ENCODE peak calls at places on chromosomes 4 and X, in five cellular contexts. I is foreskin keratinocyte, M is mucosa of descending colon, Q is choroid plexus epithelial cell, C is progenitor cell of endocrine pancreas. O is an unnamed sample.

GRCh38 chr4:158858410-158859189 is 89.8 kb downstream of the FNIP2 start:
- DNase-seq in Q (peak; percentile 51), I (no peak), C (no peak), M (no peak), O (no peak)

GRCh38 chrX:12241026-12241425 is 102.8 kb downstream of the FRMPD4 start:
- DNase-seq in I (no peak), M (no peak), Q (no peak), C (no peak), O (no peak)

GRCh38 chr4:7650606-7651400 is 216.1 kb upstream of the PSAPL1 start:
- DNase-seq in Q (peak; percentile 39), C (no peak), M (no peak), I (peak; percentile 54), O (no peak)

GRCh38 chr4:165761968-165762367 is 111.1 kb upstream of the TLL1 start:
- DNase-seq in M (no peak), Q (no peak), I (no peak), C (no peak), O (no peak)

GRCh38 chr4:7890635-7891393 is 48.8 kb downstream of the AFAP1 start:
- DNase-seq in Q (peak; percentile 71), M (no peak), I (peak; percentile 78), C (no peak), O (no peak)

GRCh38 chrX:134000260-134001245 is 15.2 kb upstream of the GPC3 start:
- DNase-seq in I (no peak), Q (no peak), M (no peak), C (no peak), O (no peak)

GRCh38 chrX:96715412-96715940 is 30.8 kb downstream of the DIAPH2 start:
- DNase-seq in Q (no peak), C (no peak), M (no peak), I (no peak), O (no peak)

GRCh38 chr4:65482410-65482809 is 187.9 kb downstream of the EPHA5 start:
- DNase-seq in I (peak; percentile 56), M (no peak), Q (peak; percentile 73), C (no peak), O (no peak)

GRCh38 chr4:142222127-142222526 is 585.7 kb downstream of the IL15 start:
- DNase-seq in I (peak; percentile 36), Q (no peak), C (no peak), M (no peak), O (no peak)

GRCh38 chr4:147617173-147617840 is at the start of gene TMEM184C:
- DNase-seq in Q (peak; percentile 97), M (peak; percentile 98), I (peak; percentile 89), C (peak; percentile 96), O (peak; percentile 98)

GRCh38 chr4:67288964-67289363 is 256.3 kb downstream of the CENPC start:
- DNase-seq in I (no peak), Q (peak; percentile 2), C (peak; percentile 30), M (no peak), O (no peak)

GRCh38 chr4:15444879-15445576 is 17.2 kb downstream of the C1QTNF7 start:
- DNase-seq in C (no peak), I (no peak), M (no peak), Q (no peak), O (no peak)

DNA sequence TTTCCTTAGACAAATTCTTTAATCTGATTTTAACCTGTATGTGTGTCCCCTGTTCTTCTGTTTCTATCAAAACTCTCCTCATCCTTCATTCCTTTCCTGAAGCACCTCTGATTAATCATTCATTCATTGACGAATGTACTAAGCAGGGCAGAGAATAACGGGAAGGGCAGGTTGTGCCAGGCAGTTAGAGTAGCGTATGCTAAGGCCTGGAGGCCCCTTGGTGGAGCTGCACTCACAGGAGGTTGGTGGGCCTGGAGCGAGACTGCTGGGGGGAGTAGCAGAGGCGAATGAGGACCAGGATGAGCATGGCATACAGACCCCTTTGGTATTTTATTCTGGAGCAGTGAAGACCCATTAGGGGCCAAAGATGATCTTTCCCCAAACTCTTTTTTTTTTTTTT is 22.5 kb downstream of the PTTG2 start:
- DNase-seq in C (no peak), I (no peak), Q (no peak), M (no peak), O (no peak)
- TF ChIP-seq CTCF in C (no peak), I (peak; percentile 4), Q (no peak), M (no peak), O (no peak)

DNA sequence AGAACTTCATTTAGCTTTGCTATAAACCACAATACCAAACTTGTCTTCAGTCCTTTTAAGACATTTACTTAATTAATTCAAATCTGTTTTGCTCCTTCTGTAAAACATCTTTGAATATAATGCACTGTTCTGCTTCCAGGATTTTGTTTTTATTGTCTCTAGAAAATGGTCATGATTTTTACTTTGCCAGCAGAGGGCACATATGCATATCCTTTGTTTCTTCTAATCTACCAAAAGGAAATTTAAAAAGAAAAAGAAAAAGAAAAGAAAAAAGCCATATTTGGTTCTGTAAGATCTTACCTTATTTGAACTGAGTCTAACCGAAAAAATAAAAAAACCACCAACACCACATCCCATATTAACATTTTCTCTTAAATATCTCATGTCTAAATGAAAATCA is 101.9 kb upstream of the CCSER1 start:
- DNase-seq in I (no peak), Q (peak; percentile 18), M (no peak), C (no peak), O (no peak)
- TF ChIP-seq CTCF in I (peak; percentile 65), Q (peak; percentile 44), M (no peak), C (peak; percentile 59), O (peak; percentile 45)

GRCh38 chrX:21837056-21837455 is 2.4 kb upstream of the MBTPS2 start:
- DNase-seq in M (no peak), I (no peak), Q (peak; percentile 23), C (no peak), O (no peak)
- TF ChIP-seq CTCF in M (no peak), I (no peak), Q (peak; percentile 16), C (no peak), O (no peak)

GRCh38 chrX:25034889-25035288 is 19.1 kb upstream of the ARX start:
- DNase-seq in C (no peak), M (no peak), I (no peak), Q (peak; percentile 61), O (no peak)
- TF ChIP-seq CTCF in C (peak; percentile 47), M (no peak), I (peak; percentile 49), Q (peak; percentile 60), O (no peak)

GRCh38 chr4:25062098-25062497 is 31.4 kb upstream of the LGI2 start:
- DNase-seq in C (no peak), I (no peak), Q (no peak), M (no peak), O (no peak)

GRCh38 chr4:25060179-25060578 is 29.4 kb upstream of the LGI2 start:
- DNase-seq in M (no peak), Q (no peak), I (no peak), C (no peak), O (no peak)

GRCh38 chr4:25061602-25062001 is 30.9 kb upstream of the LGI2 start:
- DNase-seq in I (no peak), M (no peak), Q (no peak), C (no peak), O (no peak)

GRCh38 chr4:25058796-25059195 is 28.1 kb upstream of the LGI2 start:
- DNase-seq in M (no peak), I (no peak), C (no peak), Q (no peak), O (no peak)

GRCh38 chr4:25060586-25061340 is 30.0 kb upstream of the LGI2 start:
- DNase-seq in C (no peak), I (no peak), Q (no peak), M (no peak), O (no peak)
- TF ChIP-seq CTCF in C (no peak), I (no peak), Q (no peak), M (no peak), O (no peak)

DNA sequence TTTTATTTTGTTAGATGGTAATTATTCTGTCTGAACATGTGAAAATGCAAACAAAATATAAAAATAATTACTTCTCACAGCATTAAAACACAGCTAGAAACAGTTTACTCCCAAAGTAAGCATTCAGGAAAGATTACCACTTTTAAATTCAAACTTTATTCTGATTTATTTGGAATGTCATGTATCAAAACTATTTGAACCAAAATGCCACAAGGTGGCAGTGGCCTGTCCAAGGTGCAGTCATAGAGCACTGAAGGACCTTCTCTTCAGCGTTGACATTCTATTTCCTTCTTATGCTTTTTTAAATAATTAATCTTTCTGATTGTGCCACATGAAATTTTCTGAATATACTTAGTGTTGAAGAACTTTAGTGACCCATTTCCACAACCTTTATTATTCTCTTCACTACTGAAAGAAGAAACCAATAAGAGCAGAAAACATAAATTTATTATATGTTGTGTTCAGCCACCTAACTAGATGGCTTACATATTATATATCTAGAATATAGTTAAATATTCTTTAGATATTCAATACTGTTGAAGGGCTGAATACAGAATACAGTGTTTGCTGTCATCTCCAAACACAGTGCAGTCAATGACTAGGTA is 283.6 kb downstream of the CFAP299 start:
- DNase-seq in M (no peak), Q (peak; percentile 34), C (no peak), I (no peak), O (no peak)
- TF ChIP-seq CTCF in M (no peak), Q (peak; percentile 48), C (peak; percentile 60), I (peak; percentile 66), O (peak; percentile 32)

DNA sequence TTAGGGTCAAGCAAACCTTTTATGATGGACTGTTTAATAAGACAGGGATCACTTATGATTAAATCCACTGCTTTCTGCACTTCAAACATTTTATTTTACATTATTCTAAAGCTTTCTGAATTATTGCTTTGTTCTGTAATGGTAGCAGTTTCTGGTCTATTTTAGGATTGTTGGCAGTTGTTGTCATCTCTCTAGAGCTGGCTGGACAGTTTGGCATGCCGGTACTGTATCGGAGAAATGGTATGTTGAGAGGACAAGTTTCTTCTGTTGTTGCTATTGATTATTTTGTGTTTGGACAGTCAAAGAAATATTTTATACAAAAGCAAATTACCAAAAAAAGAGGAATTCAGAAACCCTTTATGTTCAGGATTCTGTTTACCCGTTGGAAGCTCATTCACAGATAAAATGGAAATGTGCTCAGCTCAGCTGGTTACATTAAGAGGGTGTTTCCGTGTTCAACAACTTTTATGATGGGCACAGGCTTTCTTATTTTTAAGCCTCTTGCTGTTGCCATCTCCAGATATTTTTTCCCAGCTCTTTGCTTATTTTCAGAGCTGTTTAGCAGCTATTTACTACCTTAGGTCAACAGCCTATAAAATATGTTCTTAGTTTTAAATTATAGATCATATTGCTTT is 214.6 kb upstream of the IGFBP7 start:
- DNase-seq in M (no peak), C (no peak), I (no peak), Q (no peak), O (no peak)
- TF ChIP-seq CTCF in M (no peak), C (no peak), I (no peak), Q (no peak), O (no peak)

GRCh38 chr4:140637836-140638235 is 69.1 kb upstream of the UCP1 start:
- DNase-seq in I (no peak), C (no peak), Q (peak; percentile 46), M (no peak), O (no peak)
- TF ChIP-seq CTCF in I (peak; percentile 69), C (peak; percentile 57), Q (peak; percentile 61), M (peak; percentile 46), O (no peak)

GRCh38 chrX:38293741-38294140 is 33.6 kb downstream of the RPGR start:
- DNase-seq in C (no peak), M (no peak), Q (peak; percentile 39), I (no peak), O (no peak)
- TF ChIP-seq CTCF in C (no peak), M (no peak), Q (peak; percentile 45), I (peak; percentile 37), O (no peak)

O was measured in mesothelial cell of epicardium.